ENCODE peak calls at places on chromosomes 12 and 14, in five cellular contexts. F is stimulated activated CD4-positive, alpha-beta T cell treated with anti-CD3 and anti-CD28 coated beads, TNF-alpha, amount 100 ng/mL, for 1 hour; Q is activated naive CD8-positive, alpha-beta T cell treated with anti-CD3 and anti-CD28 coated beads for 36 hours; B is WERI-Rb-1; T is sciatic nerve. Y is an unnamed sample.

GRCh38 chr12:47534695-47535094 is 171.1 kb downstream of the RPAP3 start:
- DNase-seq in Q (no peak), T (no peak), B (no peak), F (no peak), Y (peak; percentile 3)

GRCh38 chr12:21296751-21297406 is 37.8 kb downstream of the SLCO1A2 start:
- DNase-seq in B (no peak), T (no peak), F (no peak), Q (no peak), Y (no peak)

GRCh38 chr12:5567021-5567744 is 135.3 kb downstream of the NTF3 start:
- DNase-seq in B (no peak), T (no peak), Q (no peak), F (no peak), Y (no peak)

GRCh38 chr12:132296063-132296462 is 33.3 kb downstream of the GALNT9 start:
- DNase-seq in B (no peak), Q (no peak), F (no peak), T (no peak), Y (no peak)

GRCh38 chr14:78071016-78071549 is 99.1 kb upstream of the NRXN3 start:
- DNase-seq in Q (no peak), B (no peak), F (no peak), T (no peak), Y (no peak)

GRCh38 chr12:79487386-79488110 is 203.2 kb downstream of the PAWR start:
- DNase-seq in F (no peak), B (no peak), Q (no peak), T (no peak), Y (no peak)

GRCh38 chr14:23569443-23570151 is 2.0 kb upstream of the AP1G2 start:
- DNase-seq in F (no peak), T (no peak), B (peak; percentile 50), Q (no peak), Y (no peak)

GRCh38 chr12:97048421-97049035 is 141.5 kb downstream of the NEDD1 start:
- DNase-seq in B (no peak), F (no peak), T (no peak), Q (no peak), Y (peak; percentile 6)

GRCh38 chr14:95496690-95497241 is 19.7 kb downstream of the SYNE3 start:
- DNase-seq in F (no peak), T (no peak), B (no peak), Q (no peak), Y (no peak)

GRCh38 chr14:82411373-82411772 is 877.7 kb upstream of the SEL1L start:
- DNase-seq in Q (no peak), T (no peak), B (no peak), F (no peak), Y (no peak)

GRCh38 chr12:53961025-53961761 is 6.5 kb downstream of the HOXC12 start:
- DNase-seq in T (no peak), B (no peak), F (no peak), Q (no peak), Y (no peak)

GRCh38 chr14:43735926-43736325 is 771.2 kb downstream of the FSCB start:
- DNase-seq in T (no peak), Q (no peak), B (no peak), F (no peak), Y (no peak)

GRCh38 chr12:103742349-103742784 is 98.7 kb downstream of the NT5DC3 start:
- DNase-seq in Q (no peak), F (no peak), T (no peak), B (no peak), Y (no peak)

GRCh38 chr14:21915814-21916213 is 242.2 kb upstream of the OR4E1 start:
- DNase-seq in Q (no peak), F (no peak), T (no peak), B (no peak), Y (peak; percentile 48)

GRCh38 chr14:98896476-98896875 is 375.5 kb downstream of the BCL11B start:
- DNase-seq in F (no peak), B (no peak), Q (no peak), T (no peak), Y (no peak)

GRCh38 chr14:55747186-55747585 is 167.2 kb downstream of the KTN1 start:
- DNase-seq in B (no peak), T (no peak), Q (no peak), F (no peak), Y (no peak)

GRCh38 chr14:41718477-41719166 is 111.9 kb downstream of the LRFN5 start:
- DNase-seq in T (no peak), B (no peak), F (no peak), Q (no peak), Y (no peak)

GRCh38 chr14:104362761-104363605 is 216.6 kb upstream of the C14orf180 start:
- DNase-seq in B (no peak), T (peak; percentile 33), F (no peak), Q (no peak), Y (no peak)

Y was measured in kidney glomerular epithelial cell.